ENCODE peak calls at places on chromosomes 11 and 22, in five cellular contexts. M is H1; J is activated CD8-positive, alpha-beta memory T cell treated with anti-CD3 and anti-CD28 coated beads for 4 hours; B is dorsolateral prefrontal cortex; S is CD8-positive, alpha-beta memory T cell. D is an unnamed sample.

GRCh38 chr11:37712246-37712645 is 1114.2 kb upstream of the RAG2 start:
- DNase-seq in J (no peak), S (no peak), B (no peak), M (peak; percentile 1), D (no peak)

GRCh38 chr11:96085349-96085910 is 161.5 kb upstream of the MTMR2 start:
- DNase-seq in J (no peak), M (no peak), B (no peak), S (no peak), D (no peak)

GRCh38 chr22:30260682-30261081 is 6.0 kb downstream of the OSM start:
- DNase-seq in B (no peak), J (no peak), M (no peak), S (no peak), D (no peak)

GRCh38 chr11:82092904-82093303 is 640.8 kb downstream of the FAM181B start:
- DNase-seq in B (no peak), S (no peak), J (no peak), M (no peak), D (no peak)

GRCh38 chr22:17767236-17768065 is 6.8 kb downstream of the BID start:
- DNase-seq in M (no peak), S (no peak), J (peak; percentile 40), B (no peak), D (peak; percentile 71)

GRCh38 chr22:41444360-41445170 is 2.0 kb downstream of the TOB2 start:
- DNase-seq in B (peak; percentile 84), M (peak; percentile 96), J (peak; percentile 77), S (peak; percentile 69), D (peak; percentile 75)

GRCh38 chr11:85685131-85685819 is 720 bp downstream of the CCDC89 start:
- DNase-seq in J (no peak), B (no peak), M (no peak), S (no peak), D (no peak)

GRCh38 chr11:43845816-43846215 is 34.8 kb upstream of the ALKBH3 start:
- DNase-seq in J (no peak), S (no peak), M (no peak), B (no peak), D (no peak)

GRCh38 chr11:61027141-61027840 is 55.8 kb downstream of the CD6 start:
- DNase-seq in J (peak; percentile 19), M (no peak), B (no peak), S (no peak), D (no peak)

GRCh38 chr11:71269603-71270511 is 17.5 kb upstream of the SHANK2 start:
- DNase-seq in B (no peak), J (no peak), S (no peak), M (no peak), D (no peak)

GRCh38 chr11:68115285-68115684 is 5.9 kb downstream of the CHKA start:
- DNase-seq in J (no peak), B (no peak), M (no peak), S (no peak), D (no peak)

GRCh38 chr11:29282088-29282487 is 734.7 kb downstream of the KCNA4 start:
- DNase-seq in M (no peak), B (no peak), S (no peak), J (no peak), D (no peak)

GRCh38 chr11:44270403-44271192 is 39.3 kb downstream of the ALX4 start:
- DNase-seq in J (no peak), B (no peak), S (no peak), M (no peak), D (no peak)

GRCh38 chr22:24716602-24717001 is 57.9 kb downstream of the PIWIL3 start:
- DNase-seq in S (no peak), B (no peak), J (no peak), M (no peak), D (no peak)

GRCh38 chr11:14813506-14813905 is 78.5 kb downstream of the CYP2R1 start:
- DNase-seq in J (no peak), M (no peak), B (no peak), S (no peak), D (no peak)

GRCh38 chr22:23700706-23701105 is 9.9 kb downstream of the RGL4 start:
- DNase-seq in S (no peak), J (no peak), M (no peak), B (no peak), D (no peak)

GRCh38 chr11:113247231-113247630 is 67.2 kb upstream of the TTC12 start:
- DNase-seq in S (no peak), J (no peak), M (no peak), B (no peak), D (no peak)

GRCh38 chr11:469684-470667 is 19.9 kb downstream of the PTDSS2 start:
- DNase-seq in J (no peak), S (no peak), B (peak; percentile 77), M (no peak), D (no peak)

GRCh38 chr22:42437488-42438292 is 5.5 kb upstream of the NFAM1 start:
- DNase-seq in B (peak; percentile 68), J (peak; percentile 67), M (no peak), S (peak; percentile 76), D (peak; percentile 78)

GRCh38 chr11:60915250-60915914 is 1.4 kb downstream of the TMEM109 start:
- DNase-seq in B (peak; percentile 58), S (peak; percentile 63), M (no peak), J (peak; percentile 56), D (peak; percentile 63)

GRCh38 chr22:41584881-41585280 is 4.8 kb downstream of the PMM1 start:
- DNase-seq in B (no peak), J (no peak), S (no peak), M (no peak), D (no peak)

GRCh38 chr11:60762851-60763691 is 6.4 kb downstream of the MS4A15 start:
- DNase-seq in S (no peak), M (no peak), J (no peak), B (no peak), D (no peak)

GRCh38 chr11:63375434-63375833 is 5.8 kb downstream of the SLC22A9 start:
- DNase-seq in M (no peak), J (no peak), S (no peak), B (no peak), D (no peak)

GRCh38 chr11:76391811-76392475 is 10.8 kb downstream of the GVQW3 start:
- DNase-seq in S (no peak), J (no peak), M (no peak), B (no peak), D (no peak)

GRCh38 chr22:29129644-29130201 is 56.9 kb downstream of the KREMEN1 start:
- DNase-seq in B (no peak), S (no peak), J (no peak), M (no peak), D (no peak)

GRCh38 chr22:40325315-40325714 is 21.0 kb upstream of the ADSL start:
- DNase-seq in B (no peak), J (peak; percentile 66), M (no peak), S (peak; percentile 19), D (peak; percentile 45)

GRCh38 chr11:60334005-60334620 is 7.1 kb downstream of the MS4A6E start:
- DNase-seq in M (peak; percentile 50), B (peak; percentile 20), J (peak; percentile 31), S (peak; percentile 31), D (peak; percentile 23)

GRCh38 chr22:35883028-35883620 is 145.5 kb downstream of the RBFOX2 start:
- DNase-seq in B (no peak), J (no peak), M (no peak), S (no peak), D (no peak)

D was measured in central memory CD4-positive, alpha-beta T cell.